ENCODE peak calls at places on chromosomes 6 and 20, in eight cellular contexts. K is heart right ventricle, M is body of pancreas, S is K562, C is aorta, D is pancreas, I is mammary epithelial cell, Z is IMR-90. Q is an unnamed sample.
A peak's percentile ranks its signal among the peaks of the same experiment; 100 is the strongest.

GRCh38 chr6:138509371-138509770 is 10.1 kb upstream of the NHSL1 start:
- DNase-seq in K (no peak), M (peak; percentile 58), S (peak; percentile 30), C (peak; percentile 47), D (peak; percentile 49), I (peak; percentile 47), Z (peak; percentile 52), Q (peak; percentile 61)

GRCh38 chr6:138597336-138597735 is 98.0 kb upstream of the NHSL1 start:
- DNase-seq in K (no peak), M (no peak), S (no peak), C (no peak), D (no peak), I (no peak), Z (peak; percentile 68), Q (peak; percentile 33)

GRCh38 chr6:8215631-8216030 is 113.3 kb upstream of the EEF1E1 start:
- DNase-seq in K (no peak), M (no peak), S (no peak), C (no peak), D (no peak), I (peak; percentile 19), Z (peak; percentile 64), Q (no peak)

GRCh38 chr20:20567712-20568111 is 144.7 kb downstream of the RALGAPA2 start:
- DNase-seq in K (no peak), M (no peak), S (no peak), C (no peak), D (no peak), I (no peak), Z (no peak), Q (no peak)

GRCh38 chr6:156822747-156823206 is 45.6 kb downstream of the ARID1B start:
- DNase-seq in K (no peak), M (no peak), S (no peak), C (no peak), D (no peak), I (no peak), Z (no peak), Q (no peak)

GRCh38 chr6:150256618-150257272 is 112.1 kb upstream of the IYD start:
- DNase-seq in K (no peak), M (no peak), S (no peak), C (no peak), D (no peak), I (peak; percentile 100), Z (peak; percentile 73), Q (peak; percentile 89)

GRCh38 chr6:87139236-87139635 is 16.1 kb upstream of the ZNF292 start:
- DNase-seq in K (no peak), M (peak; percentile 27), S (peak; percentile 35), C (no peak), D (peak; percentile 29), I (peak; percentile 40), Z (peak; percentile 62), Q (peak; percentile 61)

GRCh38 chr6:111184827-111185567 is 97.7 kb downstream of the SLC16A10 start:
- DNase-seq in K (no peak), M (no peak), S (no peak), C (no peak), D (no peak), I (no peak), Z (no peak), Q (no peak)

GRCh38 chr20:17854307-17854903 is 114.2 kb downstream of the SNX5 start:
- DNase-seq in K (peak; percentile 56), M (peak; percentile 76), S (no peak), C (peak; percentile 62), D (peak; percentile 73), I (peak; percentile 27), Z (peak; percentile 44), Q (peak; percentile 51)

GRCh38 chr6:26240157-26240980 is 124.6 kb upstream of the BTN3A2 start:
- DNase-seq in K (no peak), M (no peak), S (no peak), C (peak; percentile 83), D (no peak), I (peak; percentile 34), Z (peak; percentile 93), Q (peak; percentile 98)

GRCh38 chr6:149935246-149935645 is 6.6 kb upstream of the ULBP2 start:
- DNase-seq in K (no peak), M (no peak), S (no peak), C (no peak), D (no peak), I (peak; percentile 50), Z (peak; percentile 34), Q (no peak)

GRCh38 chr6:14635933-14636599 is 518.5 kb downstream of the CD83 start:
- DNase-seq in K (no peak), M (no peak), S (no peak), C (no peak), D (no peak), I (no peak), Z (no peak), Q (no peak)

GRCh38 chr6:167141667-167142432 is 15.9 kb downstream of the GPR31 start:
- DNase-seq in K (peak; percentile 56), M (peak; percentile 38), S (peak; percentile 60), C (no peak), D (peak; percentile 46), I (peak; percentile 20), Z (no peak), Q (peak; percentile 70)

GRCh38 chr6:170029416-170030283 is 261.2 kb downstream of the DLL1 start:
- DNase-seq in K (no peak), M (peak; percentile 6), S (no peak), C (peak; percentile 38), D (no peak), I (no peak), Z (no peak), Q (no peak)

GRCh38 chr6:16514249-16514648 is 247.0 kb downstream of the ATXN1 start:
- DNase-seq in K (no peak), M (no peak), S (peak; percentile 26), C (no peak), D (no peak), I (peak; percentile 18), Z (peak; percentile 76), Q (peak; percentile 44)

GRCh38 chr6:23526519-23526918 is 599.5 kb upstream of the NRSN1 start:
- DNase-seq in K (no peak), M (no peak), S (no peak), C (no peak), D (no peak), I (no peak), Z (peak; percentile 23), Q (no peak)

GRCh38 chr6:140871911-140872310 is 1260.8 kb upstream of the GJE1 start:
- DNase-seq in K (no peak), M (no peak), S (no peak), C (no peak), D (no peak), I (peak; percentile 76), Z (peak; percentile 83), Q (peak; percentile 22)

GRCh38 chr20:51358032-51358724 is 184.3 kb downstream of the NFATC2 start:
- DNase-seq in K (no peak), M (no peak), S (no peak), C (no peak), D (no peak), I (no peak), Z (no peak), Q (no peak)

GRCh38 chr6:3442444-3443220 is 14.2 kb downstream of the SLC22A23 start:
- DNase-seq in K (no peak), M (no peak), S (peak; percentile 80), C (no peak), D (no peak), I (peak; percentile 64), Z (peak; percentile 76), Q (peak; percentile 75)

GRCh38 chr6:91719414-91719813 is 1132.5 kb upstream of the MAP3K7 start:
- DNase-seq in K (no peak), M (no peak), S (no peak), C (no peak), D (no peak), I (no peak), Z (no peak), Q (no peak)

GRCh38 chr6:56757585-56757984 is 114.9 kb upstream of the DST start:
- DNase-seq in K (no peak), M (peak; percentile 53), S (no peak), C (no peak), D (peak; percentile 30), I (peak; percentile 35), Z (peak; percentile 71), Q (peak; percentile 78)

GRCh38 chr6:29647927-29648642 is 8.8 kb upstream of the MOG start:
- DNase-seq in K (no peak), M (no peak), S (peak; percentile 43), C (no peak), D (peak; percentile 13), I (peak; percentile 36), Z (peak; percentile 50), Q (peak; percentile 56)

GRCh38 chr6:38161754-38162492 is 342.4 kb downstream of the ZFAND3 start:
- DNase-seq in K (no peak), M (no peak), S (no peak), C (no peak), D (no peak), I (no peak), Z (no peak), Q (no peak)

GRCh38 chr20:60071965-60072364 is 113.7 kb downstream of the CDH26 start:
- DNase-seq in K (no peak), M (no peak), S (no peak), C (no peak), D (no peak), I (peak; percentile 76), Z (peak; percentile 9), Q (peak; percentile 12)

GRCh38 chr6:45677381-45677992 is 299.8 kb upstream of the SUPT3H start:
- DNase-seq in K (peak; percentile 21), M (no peak), S (no peak), C (peak; percentile 72), D (no peak), I (no peak), Z (peak; percentile 66), Q (no peak)

GRCh38 chr6:168599118-168599494 is 158.1 kb downstream of the SMOC2 start:
- DNase-seq in K (no peak), M (no peak), S (no peak), C (no peak), D (no peak), I (no peak), Z (no peak), Q (no peak)
- H3K4me1 ChIP-seq in K (no peaks in the 10 kb centered on the region), M (no peaks in the 10 kb centered on the region), S (no peaks in the 10 kb centered on the region), C (no peaks in the 10 kb centered on the region), D (no peaks in the 10 kb centered on the region), I (no peaks in the 10 kb centered on the region), Z (no peaks in the 10 kb centered on the region), Q (no peaks in the 10 kb centered on the region)

DNA sequence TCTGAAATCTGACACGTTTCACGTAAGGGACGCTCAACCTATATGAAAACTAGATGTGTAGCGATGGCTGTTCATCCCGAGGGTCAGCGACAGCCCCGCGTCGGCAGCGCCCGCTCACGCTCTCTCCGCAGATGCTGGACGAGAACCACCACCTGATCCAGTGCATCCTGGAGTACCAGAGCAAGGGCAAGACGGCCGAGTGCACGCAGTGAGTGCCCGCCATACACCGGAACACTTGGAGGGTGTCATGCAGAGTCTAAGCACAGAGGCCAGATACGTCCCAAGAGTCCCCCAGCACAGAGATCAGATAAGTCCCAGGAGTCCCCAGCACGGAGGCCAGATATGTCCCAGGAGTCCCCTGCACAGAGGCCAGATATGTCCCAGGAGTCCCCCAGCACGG is 15.0 kb downstream of the SS18L1 start:
- DNase-seq in K (no peak), M (no peak), S (no peak), C (no peak), D (no peak), I (no peak), Z (no peak), Q (no peak)
- H3K36me3 ChIP-seq in K (peaks cover 32% of the 10 kb centered on the region), M (no peaks in the 10 kb centered on the region), S (peaks cover 90% of the 10 kb centered on the region), C (no peaks in the 10 kb centered on the region), D (peaks cover 15% of the 10 kb centered on the region), I (peaks cover 4% of the 10 kb centered on the region), Z (peaks cover 31% of the 10 kb centered on the region), Q (peaks cover 15% of the 10 kb centered on the region)

GRCh38 chr6:136288566-136289326 is 900 bp downstream of the BCLAF1 start:
- DNase-seq in K (peak; percentile 64), M (peak; percentile 84), S (peak; percentile 71), C (peak; percentile 92), D (peak; percentile 79), I (peak; percentile 96), Z (peak; percentile 96), Q (peak; percentile 80)
- H3K4me1 ChIP-seq in K (peaks cover 47% of the 10 kb centered on the region), M (peaks cover 48% of the 10 kb centered on the region), S (peaks cover 19% of the 10 kb centered on the region), C (peaks cover 5% of the 10 kb centered on the region), D (peaks cover 42% of the 10 kb centered on the region), I (peaks cover 23% of the 10 kb centered on the region), Z (peaks cover 7% of the 10 kb centered on the region), Q (peaks cover 25% of the 10 kb centered on the region)

GRCh38 chr20:37870294-37870693 is 32.6 kb upstream of the VSTM2L start:
- DNase-seq in K (no peak), M (no peak), S (no peak), C (peak; percentile 16), D (no peak), I (no peak), Z (no peak), Q (no peak)
- H3K36me3 ChIP-seq in K (peaks cover 31% of the 10 kb centered on the region), M (no peaks in the 10 kb centered on the region), S (peaks cover 6% of the 10 kb centered on the region), C (peaks cover 10% of the 10 kb centered on the region), D (peaks cover 18% of the 10 kb centered on the region), I (no peaks in the 10 kb centered on the region), Z (peaks cover 22% of the 10 kb centered on the region), Q (no peaks in the 10 kb centered on the region)